ENCODE peak calls at places on chromosomes 11 and 22, in four cellular contexts. H is foreskin keratinocyte, I is transverse colon, X is IMR-90. E is an unnamed sample. For H3K4me1, the result is how much of the 10 kb centered on the place peaks cover.

GRCh38 chr22:43860831-43861230 is 1.5 kb downstream of the SULT4A1 start:
- DNase-seq in H (no peak), I (no peak), X (no peak), E (no peak)

GRCh38 chr11:104968856-104969776 is 742 bp upstream of the CASP4 start:
- DNase-seq in X (peak), I (peak), H (no peak), E (peak)

GRCh38 chr11:74025467-74026166 is 16.7 kb upstream of the UCP3 start:
- DNase-seq in X (peak), H (peak), I (no peak), E (peak)

GRCh38 chr11:125211191-125211953 is 46.8 kb downstream of the PKNOX2 start:
- DNase-seq in H (no peak), X (peak), I (no peak), E (no peak)

GRCh38 chr11:134349109-134349801 is 17.5 kb downstream of the GLB1L2 start:
- DNase-seq in I (no peak), X (no peak), H (no peak), E (no peak)

GRCh38 chr22:46754110-46754799 is 8.2 kb upstream of the TBC1D22A start:
- DNase-seq in X (peak), H (peak), I (peak), E (peak)

GRCh38 chr22:30301995-30302809 is 12.9 kb upstream of the CASTOR1 start:
- DNase-seq in X (peak), I (peak), H (no peak), E (peak)

GRCh38 chr11:122172352-122173073 is 56.5 kb upstream of the BLID start:
- DNase-seq in X (peak), H (no peak), I (no peak), E (no peak)

GRCh38 chr11:9208726-9209501 is 56.2 kb downstream of the DENND5A start:
- DNase-seq in H (no peak), I (no peak), X (no peak), E (peak)

GRCh38 chr11:63251312-63251711 is 7.9 kb upstream of the SLC22A25 start:
- DNase-seq in X (no peak), I (no peak), H (no peak), E (no peak)
- H3K4me1 ChIP-seq in X (under half), I (under half), H (under half), E (under half)

GRCh38 chr11:67645521-67646457 is 4.7 kb downstream of the ACY3 start:
- DNase-seq in H (no peak), I (no peak), X (no peak), E (no peak)
- TF ChIP-seq CTCF in H (no peak), I (no peak), X (no peak), E (no peak)

DNA sequence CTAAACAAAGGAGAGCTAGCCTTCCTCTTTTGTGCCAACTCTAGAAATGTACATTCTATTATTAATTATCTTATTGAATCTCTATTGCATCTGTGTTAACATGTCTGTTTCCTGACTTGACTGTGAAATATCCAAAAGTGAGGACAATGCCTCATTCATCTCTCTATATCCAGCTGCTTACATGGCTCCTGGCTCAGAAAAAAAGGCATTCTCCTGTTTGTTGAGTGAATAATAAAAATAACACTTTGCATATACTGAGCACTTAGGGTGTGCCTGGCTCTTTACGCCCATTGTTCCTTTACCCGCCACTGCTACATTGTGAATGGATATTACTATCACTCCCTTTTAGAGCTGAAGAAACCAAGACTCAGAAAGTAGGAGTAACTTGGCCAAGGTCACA is 19.9 kb downstream of the NRXN2 start:
- DNase-seq in H (no peak), I (no peak), X (no peak), E (peak)
- H3K4me1 ChIP-seq in H (under half), I (under half), X (under half), E (under half)

GRCh38 chr22:20776624-20777405 is 2.9 kb downstream of the SERPIND1 start:
- DNase-seq in I (no peak), H (no peak), X (no peak), E (no peak)

GRCh38 chr22:20773793-20774212 is at the start of gene SERPIND1:
- DNase-seq in X (no peak), I (no peak), H (no peak), E (no peak)

GRCh38 chr22:20775342-20775895 is 1.5 kb downstream of the SERPIND1 start:
- DNase-seq in I (no peak), H (no peak), X (no peak), E (no peak)

GRCh38 chr22:20774882-20775281 is 969 bp downstream of the SERPIND1 start:
- DNase-seq in X (no peak), H (no peak), I (no peak), E (no peak)

GRCh38 chr22:20771918-20772625 is 1.8 kb upstream of the SERPIND1 start:
- DNase-seq in X (no peak), H (no peak), I (no peak), E (no peak)
- TF ChIP-seq CTCF in X (no peak), H (peak), I (no peak), E (peak)

GRCh38 chr11:118877487-118878173 is 6.1 kb upstream of the CXCR5 start:
- DNase-seq in X (no peak), I (no peak), H (no peak), E (no peak)
- H3K4me1 ChIP-seq in X (under half), I (under half), H (under half), E (under half)

GRCh38 chr11:11532574-11532973 is 89.2 kb downstream of the GALNT18 start:
- DNase-seq in X (peak), I (no peak), H (no peak), E (no peak)
- TF ChIP-seq CTCF in X (no peak), I (no peak), H (no peak), E (no peak)

GRCh38 chr11:79087957-79088318 is 352.9 kb downstream of the TENM4 start:
- DNase-seq in H (no peak), X (no peak), I (no peak), E (no peak)

GRCh38 chr11:79087238-79087956 is 353.4 kb downstream of the TENM4 start:
- DNase-seq in H (peak), X (peak), I (no peak), E (no peak)

GRCh38 chr11:79086056-79086455 is 354.8 kb downstream of the TENM4 start:
- DNase-seq in I (no peak), X (no peak), H (no peak), E (no peak)

GRCh38 chr11:79090191-79090590 is 350.6 kb downstream of the TENM4 start:
- DNase-seq in H (peak), I (no peak), X (no peak), E (peak)

DNA sequence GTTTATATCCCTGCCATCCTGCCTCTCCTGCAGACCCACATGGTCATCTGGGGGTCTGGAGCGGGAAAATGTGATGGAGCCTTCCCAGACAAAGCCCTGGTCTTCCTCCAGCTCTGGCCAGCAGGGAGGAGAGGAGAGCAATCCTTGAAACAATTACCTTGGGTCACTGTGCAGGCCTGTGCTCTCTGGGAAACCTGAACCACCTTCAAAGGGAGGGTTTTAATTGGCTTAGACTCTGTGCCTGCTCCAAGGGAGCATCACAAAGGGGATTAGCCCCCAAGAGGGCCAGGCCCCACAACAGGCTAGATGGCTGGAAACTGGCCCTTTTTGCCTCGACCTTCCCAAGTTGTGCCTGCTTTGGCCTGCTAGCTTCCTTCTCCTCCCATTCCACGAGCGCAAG is 351.9 kb downstream of the TENM4 start:
- DNase-seq in X (no peak), I (no peak), H (no peak), E (no peak)
- H3K4me1 ChIP-seq in X (under half), I (under half), H (under half), E (under half)

GRCh38 chr11:111454561-111455192 is 57.5 kb downstream of the BTG4 start:
- DNase-seq in H (peak), I (peak), X (peak), E (peak)
- TF ChIP-seq CTCF in H (peak), I (no peak), X (peak), E (peak)